ENCODE peak calls at places on chromosome 17, in six cellular contexts. One of them, this sample, is unnamed.

GRCh38 chr17:56351675-56352074 is 198.4 kb downstream of the ANKFN1 start:
- DNase-seq in left cardiac atrium: no peak
- DNase-seq in SJCRH30: no peak
- DNase-seq in hippocampal formation: no peak
- DNase-seq in NCI-H345: no peak
- DNase-seq in NCI-H446 treated with DMSO at 0.1 percent for 48 hours: no peak
- DNase-seq in this sample: no peak

GRCh38 chr17:36849871-36850348 is 87.4 kb upstream of the LHX1 start:
- DNase-seq in left cardiac atrium: no peak
- DNase-seq in SJCRH30: peak; percentile 68
- DNase-seq in hippocampal formation: no peak
- DNase-seq in NCI-H345: no peak
- DNase-seq in NCI-H446 treated with DMSO at 0.1 percent for 48 hours: no peak
- DNase-seq in this sample: no peak

GRCh38 chr17:51869387-51869786 is 289.1 kb downstream of the CA10 start:
- DNase-seq in left cardiac atrium: no peak
- DNase-seq in SJCRH30: peak; percentile 67
- DNase-seq in hippocampal formation: no peak
- DNase-seq in NCI-H345: no peak
- DNase-seq in NCI-H446 treated with DMSO at 0.1 percent for 48 hours: no peak
- DNase-seq in this sample: no peak

GRCh38 chr17:17837380-17837821 is 615 bp upstream of the SREBF1 start:
- DNase-seq in left cardiac atrium: peak; percentile 64
- DNase-seq in SJCRH30: peak; percentile 67
- DNase-seq in hippocampal formation: no peak
- DNase-seq in NCI-H345: no peak
- DNase-seq in NCI-H446 treated with DMSO at 0.1 percent for 48 hours: no peak
- DNase-seq in this sample: no peak

GRCh38 chr17:51618485-51618884 is 358.1 kb downstream of the UTP18 start:
- DNase-seq in left cardiac atrium: no peak
- DNase-seq in SJCRH30: peak; percentile 75
- DNase-seq in hippocampal formation: no peak
- DNase-seq in NCI-H345: no peak
- DNase-seq in NCI-H446 treated with DMSO at 0.1 percent for 48 hours: no peak
- DNase-seq in this sample: no peak

GRCh38 chr17:2170023-2170422 is 115.1 kb downstream of the HIC1 start:
- DNase-seq in left cardiac atrium: no peak
- DNase-seq in SJCRH30: no peak
- DNase-seq in hippocampal formation: no peak
- DNase-seq in NCI-H345: no peak
- DNase-seq in NCI-H446 treated with DMSO at 0.1 percent for 48 hours: no peak
- DNase-seq in this sample: no peak

GRCh38 chr17:57051886-57052342 is 33.1 kb upstream of the AKAP1 start:
- DNase-seq in left cardiac atrium: no peak
- DNase-seq in SJCRH30: peak; percentile 57
- DNase-seq in hippocampal formation: no peak
- DNase-seq in NCI-H345: peak; percentile 95
- DNase-seq in NCI-H446 treated with DMSO at 0.1 percent for 48 hours: no peak
- DNase-seq in this sample: no peak

GRCh38 chr17:29251969-29252866 is 5.6 kb downstream of the CRYBA1 start:
- DNase-seq in left cardiac atrium: no peak
- DNase-seq in SJCRH30: peak; percentile 42
- DNase-seq in hippocampal formation: no peak
- DNase-seq in NCI-H345: no peak
- DNase-seq in NCI-H446 treated with DMSO at 0.1 percent for 48 hours: no peak
- DNase-seq in this sample: no peak

GRCh38 chr17:80833952-80834895 is 157.4 kb upstream of the CHMP6 start:
- DNase-seq in left cardiac atrium: peak; percentile 46
- DNase-seq in SJCRH30: no peak
- DNase-seq in hippocampal formation: peak; percentile 56
- DNase-seq in NCI-H345: no peak
- DNase-seq in NCI-H446 treated with DMSO at 0.1 percent for 48 hours: peak; percentile 80
- DNase-seq in this sample: no peak

GRCh38 chr17:77433385-77434135 is 292.8 kb downstream of the SEC14L1 start:
- DNase-seq in left cardiac atrium: peak; percentile 67
- DNase-seq in SJCRH30: peak; percentile 83
- DNase-seq in hippocampal formation: no peak
- DNase-seq in NCI-H345: no peak
- DNase-seq in NCI-H446 treated with DMSO at 0.1 percent for 48 hours: no peak
- DNase-seq in this sample: no peak

GRCh38 chr17:79839363-79840203 is at the start of gene CBX4:
- DNase-seq in left cardiac atrium: peak; percentile 96
- DNase-seq in SJCRH30: peak; percentile 96
- DNase-seq in hippocampal formation: peak; percentile 97
- DNase-seq in NCI-H345: peak; percentile 98
- DNase-seq in NCI-H446 treated with DMSO at 0.1 percent for 48 hours: peak; percentile 90
- DNase-seq in this sample: peak; percentile 97